ENCODE peak calls at places on chromosomes 5 and 9, in six cellular contexts. S is mesendoderm, U is H9, K is H1, Q is mesenchymal stem cell, G is IMR-90. Z is an unnamed sample.

GRCh38 chr5:100792781-100793180 is 110.3 kb downstream of the ST8SIA4 start:
- DNase-seq in U (no peak), K (no peak), Q (no peak), S (no peak), G (no peak), Z (no peak)

GRCh38 chr5:42543774-42544173 is 120.5 kb downstream of the GHR start:
- DNase-seq in G (no peak), Q (no peak), U (no peak), K (no peak), S (no peak), Z (no peak)

GRCh38 chr5:135829179-135829578 is 5.3 kb upstream of the SLC25A48 start:
- DNase-seq in G (no peak), U (no peak), S (no peak), K (no peak), Q (no peak), Z (no peak)

GRCh38 chr5:122392844-122393243 is 80.8 kb downstream of the SNCAIP start:
- DNase-seq in S (no peak), G (peak), K (no peak), Q (peak), U (no peak), Z (no peak)

GRCh38 chr9:95270790-95271189 is 46.7 kb downstream of the FANCC start:
- DNase-seq in K (no peak), Q (no peak), U (no peak), G (no peak), S (no peak), Z (no peak)

GRCh38 chr5:32098291-32098690 is 75.8 kb downstream of the GOLPH3 start:
- DNase-seq in Q (peak), S (no peak), G (no peak), K (no peak), U (no peak), Z (no peak)

GRCh38 chr9:32596096-32596865 is 23.3 kb upstream of the NDUFB6 start:
- DNase-seq in Q (no peak), U (no peak), K (no peak), G (no peak), S (no peak), Z (no peak)

GRCh38 chr5:158769702-158770101 is 330.0 kb downstream of the EBF1 start:
- DNase-seq in K (no peak), G (no peak), Q (no peak), S (no peak), U (no peak), Z (no peak)

GRCh38 chr5:103526164-103526915 is 36.2 kb downstream of the NUDT12 start:
- DNase-seq in G (no peak), Q (no peak), S (no peak), U (no peak), K (no peak), Z (no peak)

GRCh38 chr5:142817961-142818431 is 47.8 kb downstream of the ARHGAP26 start:
- DNase-seq in K (no peak), S (no peak), Q (no peak), G (no peak), U (no peak), Z (no peak)

GRCh38 chr9:37412431-37413151 is 9.9 kb upstream of the GRHPR start:
- DNase-seq in U (peak), K (no peak), Q (no peak), S (no peak), G (peak), Z (no peak)

GRCh38 chr9:132207839-132208615 is 46.2 kb downstream of the NTNG2 start:
- DNase-seq in K (peak), Q (no peak), S (peak), G (no peak), U (peak), Z (no peak)

GRCh38 chr9:81427870-81428269 is 261.5 kb downstream of the TLE1 start:
- DNase-seq in G (peak), K (no peak), S (peak), Q (peak), U (no peak), Z (no peak)

GRCh38 chr9:113621309-113621791 is 157.8 kb downstream of the RGS3 start:
- DNase-seq in G (peak), U (no peak), Q (peak), S (peak), K (peak), Z (no peak)

DNA sequence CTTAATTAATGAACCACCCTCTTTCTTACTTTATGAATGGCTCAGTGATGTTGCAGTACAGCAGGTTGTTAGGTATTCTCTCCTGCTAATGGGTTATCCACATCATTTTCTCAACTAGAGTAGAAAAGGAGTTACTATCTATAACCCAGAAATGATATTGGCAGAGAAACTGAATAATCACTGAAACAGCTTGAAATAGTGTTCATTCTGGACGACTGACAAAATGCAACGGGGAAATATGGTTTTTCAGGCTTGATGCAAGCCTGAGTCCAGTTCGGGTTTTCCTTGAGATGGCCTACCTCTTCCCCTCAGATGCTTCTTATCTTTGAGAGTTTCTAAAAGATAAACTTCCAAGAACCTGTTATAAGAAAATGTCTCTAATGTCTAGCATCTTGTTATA is 187.3 kb downstream of the RAB3C start:
- DNase-seq in K (no peak), Q (no peak), S (no peak), G (no peak), U (no peak), Z (no peak)
- H2BK15ac ChIP-seq in K (no peak), Q (no peak), S (no peak), G (no peak), U (no peak), Z (no peak)

GRCh38 chr5:168072665-168073064 is 218.8 kb upstream of the WWC1 start:
- DNase-seq in G (no peak), U (no peak), K (no peak), S (peak), Q (no peak), Z (no peak)
- H2BK15ac ChIP-seq in G (no peak), U (no peak), K (no peak), S (no peak), Q (no peak), Z (no peak)

GRCh38 chr9:5013379-5013778 is 28.3 kb downstream of the JAK2 start:
- DNase-seq in Q (no peak), S (no peak), U (no peak), G (no peak), K (no peak), Z (no peak)

GRCh38 chr9:5002811-5003210 is 17.7 kb downstream of the JAK2 start:
- DNase-seq in G (peak), U (no peak), K (no peak), Q (no peak), S (no peak), Z (no peak)

DNA sequence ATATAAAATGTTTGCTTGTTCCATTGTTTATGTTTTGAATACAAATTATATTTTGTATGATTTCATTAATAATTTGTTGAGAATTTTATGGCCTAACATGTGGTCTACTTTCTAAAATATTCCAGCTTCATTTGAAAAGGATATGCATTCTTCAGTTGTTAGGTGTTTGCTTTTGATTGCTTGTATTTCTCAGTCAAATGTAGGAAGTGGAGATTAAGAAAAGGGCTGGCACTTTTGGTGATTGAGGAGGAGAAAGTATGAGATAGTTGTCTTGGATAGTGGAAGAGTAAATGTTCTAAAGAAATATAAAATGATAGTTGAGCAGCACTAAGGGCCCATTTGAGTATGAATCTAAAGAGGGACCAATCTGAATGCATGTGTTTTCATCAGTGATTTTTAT is 23.1 kb downstream of the JAK2 start:
- DNase-seq in G (peak), Q (no peak), U (no peak), K (no peak), S (no peak), Z (no peak)
- H2BK15ac ChIP-seq in G (no peak), Q (no peak), U (no peak), K (no peak), S (no peak), Z (no peak)

GRCh38 chr9:87671478-87671877 is 54.4 kb upstream of the CTSL start:
- DNase-seq in G (no peak), S (no peak), Q (no peak), U (no peak), K (no peak), Z (no peak)
- H2BK15ac ChIP-seq in G (no peak), S (no peak), Q (no peak), U (no peak), K (no peak), Z (no peak)

GRCh38 chr5:66540078-66540477 is 56.1 kb upstream of the MAST4 start:
- DNase-seq in G (no peak), U (no peak), S (no peak), Q (no peak), K (no peak), Z (no peak)

GRCh38 chr5:66546541-66546940 is 49.7 kb upstream of the MAST4 start:
- DNase-seq in Q (no peak), G (no peak), K (no peak), U (no peak), S (no peak), Z (no peak)

GRCh38 chr5:66538126-66538525 is 58.1 kb upstream of the MAST4 start:
- DNase-seq in Q (no peak), S (no peak), U (no peak), K (no peak), G (no peak), Z (no peak)

GRCh38 chr5:66538531-66538930 is 57.7 kb upstream of the MAST4 start:
- DNase-seq in Q (no peak), K (no peak), G (no peak), S (no peak), U (no peak), Z (no peak)

DNA sequence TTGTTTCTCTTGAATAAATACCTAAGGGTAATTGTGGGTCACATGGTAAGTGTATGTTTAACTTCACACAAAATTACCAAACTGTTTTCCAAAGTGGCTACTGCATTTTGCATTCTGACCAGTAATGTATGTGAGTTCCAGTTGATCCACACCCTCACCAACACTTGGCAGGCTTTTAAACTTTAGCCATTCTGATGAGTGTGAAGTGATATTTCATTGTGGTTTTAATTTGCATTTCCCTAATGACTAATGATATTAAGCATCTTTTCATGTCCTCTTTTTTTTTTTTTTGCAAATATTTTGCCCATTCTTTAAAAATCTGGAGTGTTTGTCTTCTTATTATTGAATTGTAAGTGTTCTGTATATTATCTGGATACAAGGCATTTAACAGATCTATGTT is 53.5 kb upstream of the MAST4 start:
- DNase-seq in K (no peak), G (no peak), S (no peak), Q (no peak), U (no peak), Z (no peak)
- H2BK15ac ChIP-seq in K (no peak), G (no peak), S (no peak), Q (no peak), U (no peak), Z (no peak)

Z was measured in neuronal stem cell.